ENCODE peak calls at places on chromosomes 2 and 18, in six cellular contexts. One of them, this sample, is unnamed.
A peak's percentile ranks its signal among the peaks of the same experiment; 100 is the strongest.

GRCh38 chr2:179720173-179720772 is 141.1 kb downstream of the ZNF385B start:
- DNase-seq in mesenchymal stem cell: no peak
- DNase-seq in mesendoderm: peak; percentile 7
- DNase-seq in IMR-90: no peak
- DNase-seq in H1: no peak
- DNase-seq in neuronal stem cell: no peak
- DNase-seq in this sample: no peak

GRCh38 chr2:58734365-58734764 is 493.2 kb upstream of the FANCL start:
- DNase-seq in mesenchymal stem cell: peak; percentile 31
- DNase-seq in neuronal stem cell: no peak
- DNase-seq in H1: no peak
- DNase-seq in mesendoderm: peak; percentile 43
- DNase-seq in IMR-90: peak; percentile 5
- DNase-seq in this sample: peak; percentile 85

GRCh38 chr2:113757059-113757657 is 716 bp upstream of the SLC35F5 start:
- DNase-seq in mesenchymal stem cell: no peak
- DNase-seq in neuronal stem cell: no peak
- DNase-seq in mesendoderm: no peak
- DNase-seq in H1: no peak
- DNase-seq in IMR-90: no peak
- DNase-seq in this sample: no peak

GRCh38 chr2:181165199-181165868 is 184.9 kb downstream of the UBE2E3 start:
- DNase-seq in neuronal stem cell: no peak
- DNase-seq in mesenchymal stem cell: no peak
- DNase-seq in H1: no peak
- DNase-seq in mesendoderm: no peak
- DNase-seq in IMR-90: no peak
- DNase-seq in this sample: no peak

GRCh38 chr2:157894694-157895450 is 18.7 kb upstream of the ACVR1 start:
- DNase-seq in IMR-90: peak; percentile 84
- DNase-seq in H1: no peak
- DNase-seq in mesendoderm: no peak
- DNase-seq in neuronal stem cell: no peak
- DNase-seq in mesenchymal stem cell: peak; percentile 91
- DNase-seq in this sample: peak; percentile 17

GRCh38 chr2:234827096-234827860 is 124.5 kb upstream of the SH3BP4 start:
- DNase-seq in H1: no peak
- DNase-seq in mesendoderm: no peak
- DNase-seq in mesenchymal stem cell: no peak
- DNase-seq in neuronal stem cell: no peak
- DNase-seq in IMR-90: no peak
- DNase-seq in this sample: peak; percentile 49

GRCh38 chr18:29962579-29962978 is 1080.0 kb downstream of the DSC3 start:
- DNase-seq in H1: no peak
- DNase-seq in mesenchymal stem cell: no peak
- DNase-seq in neuronal stem cell: no peak
- DNase-seq in IMR-90: no peak
- DNase-seq in mesendoderm: peak; percentile 30
- DNase-seq in this sample: peak; percentile 45

GRCh38 chr2:67561411-67561965 is 164.4 kb downstream of the ETAA1 start:
- DNase-seq in mesendoderm: no peak
- DNase-seq in neuronal stem cell: no peak
- DNase-seq in mesenchymal stem cell: peak; percentile 80
- DNase-seq in H1: no peak
- DNase-seq in IMR-90: peak; percentile 81
- DNase-seq in this sample: peak; percentile 50

GRCh38 chr2:237558918-237559645 is 7.3 kb upstream of the PRLH start:
- DNase-seq in mesendoderm: no peak
- DNase-seq in neuronal stem cell: no peak
- DNase-seq in H1: no peak
- DNase-seq in IMR-90: peak; percentile 51
- DNase-seq in mesenchymal stem cell: peak; percentile 48
- DNase-seq in this sample: no peak

GRCh38 chr2:101809656-101810055 is 112.1 kb downstream of the MAP4K4 start:
- DNase-seq in mesenchymal stem cell: no peak
- DNase-seq in neuronal stem cell: no peak
- DNase-seq in mesendoderm: no peak
- DNase-seq in H1: no peak
- DNase-seq in IMR-90: peak; percentile 77
- DNase-seq in this sample: no peak

GRCh38 chr2:211930331-211930730 is 608.3 kb downstream of the ERBB4 start:
- DNase-seq in mesenchymal stem cell: peak; percentile 51
- DNase-seq in mesendoderm: no peak
- DNase-seq in IMR-90: no peak
- DNase-seq in neuronal stem cell: no peak
- DNase-seq in H1: no peak
- DNase-seq in this sample: no peak

GRCh38 chr2:9166579-9167392 is 39.8 kb upstream of the ASAP2 start:
- DNase-seq in IMR-90: peak; percentile 28
- DNase-seq in mesenchymal stem cell: peak; percentile 22
- DNase-seq in H1: no peak
- DNase-seq in mesendoderm: no peak
- DNase-seq in neuronal stem cell: no peak
- DNase-seq in this sample: no peak

GRCh38 chr2:225429718-225430117 is 30.2 kb downstream of the NYAP2 start:
- DNase-seq in mesendoderm: peak; percentile 20
- DNase-seq in neuronal stem cell: no peak
- DNase-seq in IMR-90: peak; percentile 0
- DNase-seq in H1: no peak
- DNase-seq in mesenchymal stem cell: peak; percentile 10
- DNase-seq in this sample: no peak

GRCh38 chr18:35904389-35905037 is 68.0 kb upstream of the RMP24 start:
- DNase-seq in mesendoderm: no peak
- DNase-seq in mesenchymal stem cell: no peak
- DNase-seq in neuronal stem cell: no peak
- DNase-seq in H1: no peak
- DNase-seq in IMR-90: no peak
- DNase-seq in this sample: no peak

DNA sequence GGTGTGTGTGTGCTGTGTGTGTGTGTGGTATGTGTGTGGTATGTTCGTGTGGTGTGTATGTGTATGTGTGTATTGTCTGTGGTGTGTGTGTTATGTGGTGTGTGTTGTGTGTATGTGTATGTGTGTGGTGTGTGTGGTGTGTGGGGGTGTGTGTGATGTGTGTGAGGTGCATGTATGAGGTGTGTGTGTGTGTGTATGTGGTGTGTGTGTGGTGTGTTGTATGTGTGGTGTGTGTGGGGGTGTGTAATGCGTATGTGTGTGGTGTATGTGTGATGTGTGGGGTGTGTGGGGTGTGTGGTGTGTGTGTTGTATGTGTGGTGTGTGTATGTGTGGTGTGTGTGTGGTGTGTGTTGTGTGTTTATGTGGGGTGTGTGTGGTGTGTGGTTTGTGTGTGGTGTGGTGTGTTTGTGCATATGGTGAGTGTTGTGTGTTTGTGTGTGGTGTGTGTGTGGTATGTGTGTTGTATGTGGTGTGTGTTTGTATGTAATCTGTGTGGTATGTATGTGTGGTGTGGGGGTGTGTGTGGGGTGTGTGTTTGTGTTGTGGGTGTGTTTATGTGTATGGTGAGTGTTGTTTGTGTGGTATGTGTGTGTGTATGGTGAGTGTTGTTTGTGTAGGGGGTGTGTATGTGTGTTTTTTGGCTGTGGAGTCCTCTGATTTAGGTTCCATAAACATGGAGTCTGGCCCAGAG is 116.1 kb downstream of the ALPK2 start:
- DNase-seq in IMR-90: no peak
- DNase-seq in mesenchymal stem cell: no peak
- DNase-seq in H1: no peak
- DNase-seq in neuronal stem cell: no peak
- DNase-seq in mesendoderm: no peak
- DNase-seq in this sample: no peak
- H2AK5ac ChIP-seq in IMR-90: peak overlapping the region; percentile 33
- H2AK5ac ChIP-seq in mesenchymal stem cell: no peak overlapping the region
- H2AK5ac ChIP-seq in H1: peak overlapping the region; percentile 100
- H2AK5ac ChIP-seq in neuronal stem cell: peak overlapping the region; percentile 90
- H2AK5ac ChIP-seq in mesendoderm: peak overlapping the region; percentile 16
- H2AK5ac ChIP-seq in this sample: no peak overlapping the region

DNA sequence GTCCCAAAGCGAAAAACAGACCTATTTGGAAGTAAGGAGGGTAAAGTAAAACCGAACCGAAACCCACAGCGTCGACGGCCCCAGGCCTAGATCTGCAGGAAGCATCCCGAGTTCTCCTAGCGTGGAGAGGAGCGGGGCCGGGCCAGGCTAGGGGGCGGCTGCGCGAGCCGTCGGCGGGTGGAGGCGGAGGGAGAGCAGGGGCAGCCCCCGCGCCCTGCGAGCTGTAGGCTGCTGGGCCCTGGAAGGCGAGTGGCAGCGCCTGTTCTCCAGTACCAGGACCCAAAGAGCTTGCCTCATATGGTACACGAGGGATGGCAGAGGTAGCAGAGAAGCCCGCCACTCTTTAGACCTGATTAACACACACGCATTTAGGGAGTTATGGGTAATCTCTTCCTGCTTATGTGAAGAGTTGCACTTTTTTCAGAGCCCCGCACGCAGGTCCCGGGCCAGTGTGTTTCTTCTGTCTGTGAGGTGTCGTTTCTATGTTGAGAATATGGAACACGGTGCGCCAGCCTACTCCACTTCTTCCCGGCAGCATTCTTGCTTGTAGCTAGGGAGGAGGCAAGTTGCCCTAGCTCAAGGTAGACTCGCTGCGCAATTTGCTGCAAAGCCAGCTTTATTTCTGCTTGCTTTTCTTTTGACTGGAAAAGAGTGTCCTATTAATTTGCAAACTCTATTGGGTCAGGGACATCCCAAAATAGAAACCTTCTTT is 71.1 kb downstream of the ARHGEF33 start:
- DNase-seq in IMR-90: no peak
- DNase-seq in mesenchymal stem cell: no peak
- DNase-seq in neuronal stem cell: no peak
- DNase-seq in H1: no peak
- DNase-seq in mesendoderm: no peak
- DNase-seq in this sample: no peak
- H3K4me3 ChIP-seq in IMR-90: peak overlapping the region; percentile 73
- H3K4me3 ChIP-seq in mesenchymal stem cell: peak overlapping the region; percentile 40
- H3K4me3 ChIP-seq in neuronal stem cell: peak overlapping the region; percentile 73
- H3K4me3 ChIP-seq in H1: peak overlapping the region; percentile 54
- H3K4me3 ChIP-seq in mesendoderm: no peak overlapping the region
- H3K4me3 ChIP-seq in this sample: peak overlapping the region; percentile 59

DNA sequence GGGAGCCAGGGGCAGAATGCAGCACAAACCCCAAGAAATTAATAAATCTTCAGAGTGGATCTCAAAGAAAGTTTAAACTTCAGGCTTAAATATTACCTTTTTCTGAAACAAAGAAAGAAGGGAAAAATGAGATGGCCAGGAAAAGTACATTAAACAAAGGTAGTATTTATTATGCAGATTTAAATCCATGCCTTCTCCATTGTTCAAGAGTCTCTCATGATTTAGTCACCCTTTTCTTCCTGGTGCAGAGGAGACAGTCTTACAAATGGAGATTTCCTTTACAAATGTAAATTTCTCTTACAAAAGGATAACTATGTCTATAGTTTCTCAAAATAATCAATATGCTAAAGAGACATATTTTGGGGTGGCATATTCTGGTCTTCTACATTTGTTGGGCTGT is 33.4 kb upstream of the PPM1B start:
- DNase-seq in IMR-90: no peak
- DNase-seq in neuronal stem cell: no peak
- DNase-seq in mesendoderm: peak; percentile 54
- DNase-seq in mesenchymal stem cell: no peak
- DNase-seq in H1: no peak
- DNase-seq in this sample: no peak
- H2AK5ac ChIP-seq in IMR-90: no peak overlapping the region
- H2AK5ac ChIP-seq in neuronal stem cell: no peak overlapping the region
- H2AK5ac ChIP-seq in mesendoderm: no peak overlapping the region
- H2AK5ac ChIP-seq in mesenchymal stem cell: no peak overlapping the region
- H2AK5ac ChIP-seq in H1: peak overlapping the region; percentile 69
- H2AK5ac ChIP-seq in this sample: no peak overlapping the region

DNA sequence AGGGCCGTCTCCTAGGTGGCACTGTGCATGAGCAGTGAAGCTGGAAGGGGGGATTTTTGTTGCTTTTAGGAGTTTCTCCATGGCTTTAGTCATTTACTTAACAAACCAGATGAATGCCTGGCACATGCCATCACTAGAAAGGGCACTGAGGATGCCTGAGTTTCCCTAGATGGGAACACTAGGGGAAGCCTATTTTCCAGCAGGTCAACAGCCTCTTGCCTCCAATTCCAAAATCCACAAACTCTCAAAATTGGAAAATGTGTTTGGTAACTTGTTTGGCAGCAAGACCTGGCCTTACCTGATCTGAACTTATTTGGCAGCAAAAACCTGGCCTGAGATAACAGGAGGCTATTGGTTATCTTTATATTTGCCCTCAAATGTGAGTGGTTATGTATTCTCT is 2.6 kb downstream of the LIPG start:
- DNase-seq in neuronal stem cell: no peak
- DNase-seq in mesenchymal stem cell: no peak
- DNase-seq in mesendoderm: no peak
- DNase-seq in H1: no peak
- DNase-seq in IMR-90: no peak
- DNase-seq in this sample: no peak
- H3K4me3 ChIP-seq in neuronal stem cell: no peak overlapping the region
- H3K4me3 ChIP-seq in mesenchymal stem cell: no peak overlapping the region
- H3K4me3 ChIP-seq in mesendoderm: no peak overlapping the region
- H3K4me3 ChIP-seq in H1: no peak overlapping the region
- H3K4me3 ChIP-seq in IMR-90: no peak overlapping the region
- H3K4me3 ChIP-seq in this sample: no peak overlapping the region